ENCODE peak calls at places on chromosomes 4 and X, in ten cellular contexts. D is AG04449; S is GM10248; F is AG08395; B is Ammon's horn; P is activated gamma-delta T cell treated with anti-CD3 and anti-CD28 coated beads, Interleukin-2, amount 50 U/mL, for 16 hours; M is heart left ventricle; X is stimulated activated CD4-positive, alpha-beta T cell treated with anti-CD3 and anti-CD28 coated beads, Interleukin-15, amount 100 ng/mL, for 24 hours; Q is hepatic stellate cell; N is lower lobe of right lung. O is an unnamed sample.
A peak's percentile ranks its signal among the peaks of the same experiment; 100 is the strongest.

GRCh38 chrX:38890326-38890725 is 89.1 kb downstream of the MID1IP1 start:
- DNase-seq in D (no peak), S (no peak), F (no peak), B (no peak), P (no peak), M (no peak), X (no peak), Q (no peak), N (no peak), O (no peak)

GRCh38 chrX:74178536-74178935 is 125.4 kb upstream of the ZCCHC13 start:
- DNase-seq in D (no peak), S (no peak), F (no peak), B (peak; percentile 3), P (no peak), M (no peak), X (no peak), Q (no peak), N (no peak), O (no peak)

GRCh38 chr4:165461176-165461835 is 82.5 kb downstream of the CPE start:
- DNase-seq in D (peak; percentile 56), S (no peak), F (peak; percentile 80), B (no peak), P (no peak), M (no peak), X (no peak), Q (peak; percentile 60), N (no peak), O (peak; percentile 15)

GRCh38 chr4:140755811-140756291 is 334 bp downstream of the TBC1D9 start:
- DNase-seq in D (no peak), S (peak; percentile 57), F (peak; percentile 48), B (peak; percentile 31), P (no peak), M (peak; percentile 70), X (peak; percentile 36), Q (peak; percentile 64), N (peak; percentile 73), O (peak; percentile 63)

GRCh38 chrX:11113731-11114130 is 2.6 kb downstream of the HCCS start:
- DNase-seq in D (no peak), S (no peak), F (no peak), B (peak; percentile 31), P (no peak), M (no peak), X (no peak), Q (no peak), N (no peak), O (peak; percentile 4)

GRCh38 chr4:94244829-94245185 is 37.1 kb downstream of the SMARCAD1 start:
- DNase-seq in D (no peak), S (no peak), F (no peak), B (no peak), P (no peak), M (no peak), X (no peak), Q (no peak), N (no peak), O (no peak)

GRCh38 chrX:152898442-152898841 is 575 bp downstream of the ZNF185 start:
- DNase-seq in D (no peak), S (no peak), F (no peak), B (no peak), P (no peak), M (no peak), X (no peak), Q (no peak), N (no peak), O (no peak)

GRCh38 chr4:141140271-141141205 is 7.3 kb upstream of the RNF150 start:
- DNase-seq in D (no peak), S (no peak), F (peak; percentile 9), B (no peak), P (no peak), M (no peak), X (no peak), Q (no peak), N (no peak), O (no peak)

GRCh38 chrX:140723251-140723650 is 13.7 kb downstream of the LINC00632 start:
- DNase-seq in D (no peak), S (no peak), F (no peak), B (no peak), P (no peak), M (no peak), X (no peak), Q (no peak), N (no peak), O (no peak)